ENCODE peak calls at places on chromosomes 11 and 22, in four cellular contexts. T, D, Q and U are unnamed samples.

GRCh38 chr22:50084085-50084484 is 1.1 kb downstream of the MLC1 start:
- DNase-seq in Q (no peak), D (no peak), T (no peak), U (no peak)

GRCh38 chr11:129295746-129296145 is 79.9 kb upstream of the BARX2 start:
- DNase-seq in D (no peak), Q (no peak), T (no peak), U (no peak)

GRCh38 chr11:8069771-8070170 is 11.2 kb upstream of the TUB start:
- DNase-seq in Q (no peak), T (no peak), D (no peak), U (no peak)

GRCh38 chr11:57205046-57205671 is 23.4 kb downstream of the LRRC55 start:
- DNase-seq in Q (no peak), T (peak; percentile 68), D (no peak), U (no peak)

GRCh38 chr11:15204766-15205165 is 90.0 kb downstream of the INSC start:
- DNase-seq in T (no peak), D (no peak), Q (no peak), U (no peak)

GRCh38 chr11:66264893-66265292 is 3.5 kb upstream of the RAB1B start:
- DNase-seq in D (no peak), Q (peak; percentile 30), T (no peak), U (no peak)

GRCh38 chr22:49243965-49244364 is 583.7 kb downstream of the BRD1 start:
- DNase-seq in T (no peak), D (no peak), Q (no peak), U (no peak)

GRCh38 chr11:126049159-126049558 is 13.5 kb downstream of the CDON start:
- DNase-seq in D (no peak), Q (no peak), T (no peak), U (no peak)

GRCh38 chr22:47067331-47067890 is 305.0 kb downstream of the TBC1D22A start:
- DNase-seq in Q (no peak), T (no peak), D (peak; percentile 54), U (no peak)

GRCh38 chr11:70532728-70533127 is 134.4 kb downstream of the CTTN start:
- DNase-seq in T (no peak), D (no peak), Q (no peak), U (no peak)

GRCh38 chr11:115677190-115677589 is 173.0 kb upstream of the CADM1 start:
- DNase-seq in D (no peak), Q (no peak), T (no peak), U (no peak)

GRCh38 chr22:36433318-36434231 is 45.8 kb upstream of the MYH9 start:
- DNase-seq in Q (no peak), T (no peak), D (no peak), U (no peak)

GRCh38 chr11:13016415-13016814 is 7.3 kb downstream of the RASSF10 start:
- DNase-seq in D (no peak), Q (no peak), T (no peak), U (no peak)

GRCh38 chr22:47288640-47289039 is 526.2 kb downstream of the TBC1D22A start:
- DNase-seq in D (no peak), Q (no peak), T (no peak), U (no peak)

GRCh38 chr11:67120456-67120855 is 1.4 kb downstream of the KDM2A start:
- DNase-seq in Q (no peak), D (no peak), T (no peak), U (no peak)

GRCh38 chr11:60857378-60858232 is 1.9 kb upstream of the PTGDR2 start:
- DNase-seq in T (peak; percentile 49), D (no peak), Q (no peak), U (no peak)

GRCh38 chr11:12185914-12186313 is 75.5 kb downstream of the MICAL2 start:
- DNase-seq in D (peak; percentile 18), Q (no peak), T (no peak), U (no peak)

GRCh38 chr11:44589301-44589700 is 23.8 kb downstream of the CD82 start:
- DNase-seq in Q (no peak), T (peak; percentile 86), D (no peak), U (no peak)

GRCh38 chr11:32574446-32574845 is 9.2 kb upstream of the EIF3M start:
- DNase-seq in D (no peak), T (no peak), Q (no peak), U (no peak)

GRCh38 chr22:42300286-42301071 is 30.0 kb upstream of the TCF20 start:
- DNase-seq in D (no peak), T (no peak), Q (peak; percentile 85), U (peak; percentile 61)

GRCh38 chr11:116930586-116930985 is 93.2 kb upstream of the APOA1 start:
- DNase-seq in Q (no peak), D (no peak), T (no peak), U (peak; percentile 28)

GRCh38 chr11:116928845-116929244 is 91.4 kb upstream of the APOA1 start:
- DNase-seq in Q (no peak), T (no peak), D (no peak), U (no peak)

GRCh38 chr11:116931206-116931953 is 94.0 kb upstream of the APOA1 start:
- DNase-seq in Q (no peak), T (no peak), D (no peak), U (peak; percentile 48)

GRCh38 chr11:116929393-116930090 is 92.1 kb upstream of the APOA1 start:
- DNase-seq in T (no peak), D (no peak), Q (no peak), U (no peak)

GRCh38 chr11:116930177-116930576 is 92.8 kb upstream of the APOA1 start:
- DNase-seq in Q (peak; percentile 65), T (no peak), D (no peak), U (peak; percentile 72)
- H3K4me3 ChIP-seq in Q (peak overlapping the region; percentile 80), T (no peak overlapping the region), D (no peak overlapping the region), U (peak overlapping the region; percentile 40)

GRCh38 chr22:32204856-32205722 is at the start of gene RFPL2:
- DNase-seq in D (peak; percentile 69), Q (peak; percentile 30), T (peak; percentile 4), U (no peak)
- H3K4me3 ChIP-seq in D (peak within 1 kb of the TSS; percentile 77), Q (peak within 1 kb of the TSS; percentile 54), T (no peak within 1 kb of the TSS), U (no peak within 1 kb of the TSS)

GRCh38 chr11:27694992-27695391 is 5.3 kb downstream of the BDNF start:
- DNase-seq in Q (no peak), T (no peak), D (no peak), U (no peak)
- H3K4me3 ChIP-seq in Q (no peak overlapping the region), T (no peak overlapping the region), D (no peak overlapping the region), U (no peak overlapping the region)

GRCh38 chr22:17366830-17367229 is 2.4 kb upstream of the CECR2 start:
- DNase-seq in D (peak; percentile 40), T (no peak), Q (peak; percentile 32), U (peak; percentile 55)
- H3K4me3 ChIP-seq in D (no peak overlapping the region), T (no peak overlapping the region), Q (no peak overlapping the region), U (peak overlapping the region; percentile 46)

GRCh38 chr11:75555079-75555811 is 6.8 kb upstream of the SERPINH1 start:
- DNase-seq in D (no peak), T (no peak), Q (no peak), U (no peak)
- H3K4me3 ChIP-seq in D (no peak overlapping the region), T (peak overlapping the region; percentile 10), Q (no peak overlapping the region), U (no peak overlapping the region)

DNA sequence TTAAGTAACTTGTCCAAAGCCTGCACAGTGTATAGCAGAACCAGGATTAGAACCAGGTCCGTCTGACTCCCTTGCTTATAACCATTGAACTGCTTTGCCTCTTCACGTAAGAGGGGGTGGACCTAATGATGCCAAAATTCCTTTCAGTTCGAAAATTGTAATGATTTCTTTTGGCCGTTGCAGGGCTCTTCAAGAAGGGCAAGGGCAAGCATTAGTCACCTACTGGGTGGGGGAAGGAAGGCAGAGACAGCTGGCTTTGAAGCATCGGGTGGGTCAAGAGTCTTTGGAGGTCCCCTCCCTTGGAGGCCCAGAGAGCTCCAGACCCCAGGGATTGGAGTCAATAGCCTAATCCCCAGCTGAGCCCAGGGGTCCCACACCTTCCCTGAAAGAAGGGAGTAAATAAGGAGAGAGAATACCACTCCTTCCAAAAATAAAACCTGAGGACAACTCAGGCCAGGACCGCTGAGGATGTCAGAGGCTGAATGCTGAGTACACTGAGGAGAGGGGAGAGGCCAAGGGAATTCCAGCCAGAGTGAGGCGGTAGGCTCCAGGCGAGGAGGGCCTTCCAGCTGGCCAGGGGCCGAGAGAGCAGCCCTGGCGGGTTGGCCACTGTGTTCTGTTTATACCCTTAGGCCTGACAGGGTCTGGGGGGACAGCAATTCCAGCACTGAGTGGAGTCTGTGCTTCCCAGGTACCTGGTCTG is 14.1 kb downstream of the CREB3L1 start:
- DNase-seq in D (no peak), T (peak; percentile 87), Q (no peak), U (no peak)
- H3K4me3 ChIP-seq in D (no peak overlapping the region), T (no peak overlapping the region), Q (no peak overlapping the region), U (no peak overlapping the region)

DNA sequence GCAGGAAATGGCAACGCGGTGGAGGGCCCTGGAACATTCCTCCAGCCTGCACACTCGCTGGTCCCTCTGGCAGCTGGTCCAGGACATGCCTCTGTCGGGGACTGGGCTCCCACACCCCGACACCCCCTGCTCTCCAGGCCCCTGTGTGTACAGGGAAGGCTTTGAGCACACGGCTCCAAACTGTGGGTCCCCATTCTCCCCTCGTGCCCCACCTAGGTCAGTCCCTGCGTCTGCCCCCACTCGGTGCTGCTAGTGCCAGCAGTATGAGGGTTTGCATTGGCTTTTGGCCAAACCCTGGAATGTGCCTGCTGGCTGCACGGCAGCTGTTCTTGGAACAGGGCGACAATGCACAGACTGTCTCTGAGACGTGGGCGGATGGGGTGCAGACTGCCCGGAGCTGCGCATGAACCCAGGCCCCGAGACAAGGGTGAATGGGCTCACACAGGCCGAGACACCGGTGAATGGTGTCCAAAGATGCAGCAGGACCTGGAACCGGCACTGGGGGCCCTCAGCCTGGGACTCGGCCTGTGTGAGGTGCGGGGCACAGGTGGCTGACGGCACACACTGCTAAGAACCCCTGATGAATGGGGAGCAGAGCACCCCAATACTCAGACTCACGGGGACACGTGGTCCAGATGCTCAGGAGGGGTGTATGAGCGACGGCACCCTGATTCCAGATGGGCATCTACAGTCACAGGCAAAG is 7.5 kb upstream of the SYT8 start:
- DNase-seq in D (no peak), Q (no peak), T (peak; percentile 73), U (no peak)
- H3K4me3 ChIP-seq in D (peak overlapping the region; percentile 22), Q (no peak overlapping the region), T (no peak overlapping the region), U (no peak overlapping the region)

GRCh38 chr22:39457546-39458442 is 982 bp downstream of the MGAT3 start:
- DNase-seq in Q (no peak), D (no peak), T (no peak), U (no peak)
- H3K4me3 ChIP-seq in Q (no peak overlapping the region), D (peak overlapping the region; percentile 84), T (no peak overlapping the region), U (peak overlapping the region; percentile 40)

GRCh38 chr11:119363081-119363861 is 16.8 kb upstream of the MFRP start:
- DNase-seq in Q (no peak), D (no peak), T (no peak), U (no peak)
- H3K4me3 ChIP-seq in Q (no peak overlapping the region), D (peak overlapping the region; percentile 78), T (peak overlapping the region; percentile 27), U (no peak overlapping the region)